ENCODE peak calls at places on chromosomes 16 and 17, in eight cellular contexts. One of them, this sample, is unnamed.

GRCh38 chr17:14038206-14038605 is 31.1 kb upstream of the COX10 start:
- DNase-seq in endothelial cell: no peak
- DNase-seq in SHP77: no peak
- DNase-seq in GM04504: no peak
- DNase-seq in activated CD8-positive, alpha-beta T cell treated with anti-CD3 and anti-CD28 coated beads for 36 hours: no peak
- DNase-seq in D341Med: no peak
- DNase-seq in HT1080: peak
- DNase-seq in anterior cingulate cortex: no peak
- DNase-seq in this sample: no peak

GRCh38 chr17:55308613-55309332 is 44.0 kb downstream of the HLF start:
- DNase-seq in endothelial cell: no peak
- DNase-seq in SHP77: no peak
- DNase-seq in GM04504: no peak
- DNase-seq in activated CD8-positive, alpha-beta T cell treated with anti-CD3 and anti-CD28 coated beads for 36 hours: no peak
- DNase-seq in D341Med: no peak
- DNase-seq in HT1080: no peak
- DNase-seq in anterior cingulate cortex: no peak
- DNase-seq in this sample: no peak

GRCh38 chr17:67050066-67050465 is 5.7 kb downstream of the CACNG1 start:
- DNase-seq in endothelial cell: no peak
- DNase-seq in SHP77: no peak
- DNase-seq in GM04504: no peak
- DNase-seq in activated CD8-positive, alpha-beta T cell treated with anti-CD3 and anti-CD28 coated beads for 36 hours: no peak
- DNase-seq in D341Med: peak
- DNase-seq in HT1080: no peak
- DNase-seq in anterior cingulate cortex: no peak
- DNase-seq in this sample: no peak

GRCh38 chr16:19104591-19104990 is 9.2 kb upstream of the ITPRIPL2 start:
- DNase-seq in endothelial cell: no peak
- DNase-seq in SHP77: no peak
- DNase-seq in GM04504: no peak
- DNase-seq in activated CD8-positive, alpha-beta T cell treated with anti-CD3 and anti-CD28 coated beads for 36 hours: no peak
- DNase-seq in D341Med: no peak
- DNase-seq in HT1080: no peak
- DNase-seq in anterior cingulate cortex: no peak
- DNase-seq in this sample: peak

GRCh38 chr17:7552621-7553051 is 3.8 kb downstream of the TNFSF12 start:
- DNase-seq in endothelial cell: no peak
- DNase-seq in SHP77: no peak
- DNase-seq in GM04504: no peak
- DNase-seq in activated CD8-positive, alpha-beta T cell treated with anti-CD3 and anti-CD28 coated beads for 36 hours: peak
- DNase-seq in D341Med: no peak
- DNase-seq in HT1080: no peak
- DNase-seq in anterior cingulate cortex: no peak
- DNase-seq in this sample: no peak

GRCh38 chr17:38735161-38735997 is 5.2 kb downstream of the CISD3 start:
- DNase-seq in endothelial cell: peak
- DNase-seq in SHP77: peak
- DNase-seq in GM04504: no peak
- DNase-seq in activated CD8-positive, alpha-beta T cell treated with anti-CD3 and anti-CD28 coated beads for 36 hours: peak
- DNase-seq in D341Med: peak
- DNase-seq in HT1080: no peak
- DNase-seq in anterior cingulate cortex: peak
- DNase-seq in this sample: peak

GRCh38 chr17:64020068-64020766 is at the start of gene ICAM2:
- DNase-seq in endothelial cell: no peak
- DNase-seq in SHP77: no peak
- DNase-seq in GM04504: no peak
- DNase-seq in activated CD8-positive, alpha-beta T cell treated with anti-CD3 and anti-CD28 coated beads for 36 hours: peak
- DNase-seq in D341Med: no peak
- DNase-seq in HT1080: peak
- DNase-seq in anterior cingulate cortex: no peak
- DNase-seq in this sample: no peak

GRCh38 chr17:79749156-79749815 is 18.5 kb downstream of the ENPP7 start:
- DNase-seq in endothelial cell: no peak
- DNase-seq in SHP77: no peak
- DNase-seq in GM04504: peak
- DNase-seq in activated CD8-positive, alpha-beta T cell treated with anti-CD3 and anti-CD28 coated beads for 36 hours: no peak
- DNase-seq in D341Med: no peak
- DNase-seq in HT1080: peak
- DNase-seq in anterior cingulate cortex: no peak
- DNase-seq in this sample: no peak

GRCh38 chr17:27351741-27352140 is 57.8 kb downstream of the WSB1 start:
- DNase-seq in endothelial cell: no peak
- DNase-seq in SHP77: no peak
- DNase-seq in GM04504: no peak
- DNase-seq in activated CD8-positive, alpha-beta T cell treated with anti-CD3 and anti-CD28 coated beads for 36 hours: no peak
- DNase-seq in D341Med: no peak
- DNase-seq in HT1080: no peak
- DNase-seq in anterior cingulate cortex: no peak
- DNase-seq in this sample: no peak